ENCODE peak calls at places on chromosomes 7 and 10, in six cellular contexts. B is stimulated activated effector memory CD8-positive, alpha-beta T cell treated with anti-CD3 and anti-CD28 coated beads, Interleukin-12 subunit alpha, Interleukin-12 subunit beta, amount 100 ng/mL, for 72 hours; N is germinal center; Y is coronary artery; E is CMK; F is WERI-Rb-1. V is an unnamed sample.

GRCh38 chr7:24741691-24742639 is 15.3 kb downstream of the GSDME start:
- DNase-seq in B (no peak), N (no peak), Y (no peak), E (no peak), F (no peak), V (no peak)

GRCh38 chr10:6036861-6037321 is 25.3 kb downstream of the IL2RA start:
- DNase-seq in B (no peak), N (peak; percentile 63), Y (no peak), E (no peak), F (no peak), V (no peak)

GRCh38 chr7:117484988-117485655 is 5.3 kb downstream of the CFTR start:
- DNase-seq in B (no peak), N (no peak), Y (no peak), E (no peak), F (no peak), V (no peak)

GRCh38 chr7:116433246-116433645 is 66.3 kb upstream of the CAV2 start:
- DNase-seq in B (no peak), N (no peak), Y (no peak), E (no peak), F (no peak), V (no peak)

GRCh38 chr7:30276203-30276900 is 8.0 kb upstream of the ZNRF2 start:
- DNase-seq in B (no peak), N (peak; percentile 48), Y (no peak), E (no peak), F (peak; percentile 68), V (no peak)

GRCh38 chr7:120163449-120163848 is 109.5 kb upstream of the KCND2 start:
- DNase-seq in B (no peak), N (no peak), Y (no peak), E (no peak), F (no peak), V (no peak)

GRCh38 chr10:61779950-61780659 is 117.4 kb downstream of the CABCOCO1 start:
- DNase-seq in B (no peak), N (no peak), Y (peak; percentile 80), E (no peak), F (no peak), V (no peak)

GRCh38 chr7:90180011-90180585 is 25.8 kb downstream of the STEAP1 start:
- DNase-seq in B (no peak), N (no peak), Y (no peak), E (no peak), F (no peak), V (no peak)